ENCODE peak calls at places on chromosomes 13 and 19, in five cellular contexts. One of them, this sample, is unnamed.
A peak's percentile ranks its signal among the peaks of the same experiment; 100 is the strongest.

GRCh38 chr19:46537136-46538097 is 41.8 kb upstream of the PNMA8B start:
- DNase-seq in stimulated activated CD8-positive, alpha-beta memory T cell treated with anti-CD3 and anti-CD28 coated beads, Interleukin-12 subunit alpha, Interleukin-12 subunit beta, amount 100 ng/mL, for 1 hour: peak; percentile 43
- DNase-seq in EL: peak; percentile 41
- DNase-seq in endothelial cell: peak; percentile 77
- DNase-seq in ascending aorta: no peak
- DNase-seq in this sample: peak; percentile 61

GRCh38 chr13:87234981-87235380 is 436.2 kb upstream of the SLITRK5 start:
- DNase-seq in endothelial cell: no peak
- DNase-seq in ascending aorta: no peak
- DNase-seq in stimulated activated CD8-positive, alpha-beta memory T cell treated with anti-CD3 and anti-CD28 coated beads, Interleukin-12 subunit alpha, Interleukin-12 subunit beta, amount 100 ng/mL, for 1 hour: no peak
- DNase-seq in EL: no peak
- DNase-seq in this sample: peak; percentile 11

GRCh38 chr19:29201849-29202248 is 11.1 kb downstream of the UQCRFS1 start:
- DNase-seq in endothelial cell: no peak
- DNase-seq in ascending aorta: no peak
- DNase-seq in stimulated activated CD8-positive, alpha-beta memory T cell treated with anti-CD3 and anti-CD28 coated beads, Interleukin-12 subunit alpha, Interleukin-12 subunit beta, amount 100 ng/mL, for 1 hour: no peak
- DNase-seq in EL: no peak
- DNase-seq in this sample: no peak

GRCh38 chr19:48629599-48630288 is 7.4 kb downstream of the DBP start:
- DNase-seq in EL: no peak
- DNase-seq in ascending aorta: no peak
- DNase-seq in endothelial cell: peak; percentile 68
- DNase-seq in stimulated activated CD8-positive, alpha-beta memory T cell treated with anti-CD3 and anti-CD28 coated beads, Interleukin-12 subunit alpha, Interleukin-12 subunit beta, amount 100 ng/mL, for 1 hour: no peak
- DNase-seq in this sample: peak; percentile 78

GRCh38 chr19:36488816-36489138 is 584 bp downstream of the ZNF566 start:
- DNase-seq in stimulated activated CD8-positive, alpha-beta memory T cell treated with anti-CD3 and anti-CD28 coated beads, Interleukin-12 subunit alpha, Interleukin-12 subunit beta, amount 100 ng/mL, for 1 hour: peak; percentile 12
- DNase-seq in ascending aorta: no peak
- DNase-seq in endothelial cell: no peak
- DNase-seq in EL: peak; percentile 18
- DNase-seq in this sample: no peak

GRCh38 chr13:47503468-47503867 is 497.6 kb downstream of the SUCLA2 start:
- DNase-seq in EL: no peak
- DNase-seq in endothelial cell: no peak
- DNase-seq in ascending aorta: no peak
- DNase-seq in stimulated activated CD8-positive, alpha-beta memory T cell treated with anti-CD3 and anti-CD28 coated beads, Interleukin-12 subunit alpha, Interleukin-12 subunit beta, amount 100 ng/mL, for 1 hour: no peak
- DNase-seq in this sample: no peak

GRCh38 chr19:16360738-16361137 is 36.1 kb downstream of the KLF2 start:
- DNase-seq in EL: no peak
- DNase-seq in stimulated activated CD8-positive, alpha-beta memory T cell treated with anti-CD3 and anti-CD28 coated beads, Interleukin-12 subunit alpha, Interleukin-12 subunit beta, amount 100 ng/mL, for 1 hour: no peak
- DNase-seq in ascending aorta: no peak
- DNase-seq in endothelial cell: no peak
- DNase-seq in this sample: no peak

GRCh38 chr19:43901395-43902390 is 33.4 kb downstream of the ZNF45 start:
- DNase-seq in endothelial cell: peak; percentile 65
- DNase-seq in stimulated activated CD8-positive, alpha-beta memory T cell treated with anti-CD3 and anti-CD28 coated beads, Interleukin-12 subunit alpha, Interleukin-12 subunit beta, amount 100 ng/mL, for 1 hour: peak; percentile 39
- DNase-seq in ascending aorta: peak; percentile 8
- DNase-seq in EL: peak; percentile 92
- DNase-seq in this sample: peak; percentile 93

GRCh38 chr13:24005711-24006281 is 108.5 kb upstream of the C1QTNF9B start:
- DNase-seq in EL: no peak
- DNase-seq in ascending aorta: no peak
- DNase-seq in stimulated activated CD8-positive, alpha-beta memory T cell treated with anti-CD3 and anti-CD28 coated beads, Interleukin-12 subunit alpha, Interleukin-12 subunit beta, amount 100 ng/mL, for 1 hour: no peak
- DNase-seq in endothelial cell: no peak
- DNase-seq in this sample: no peak

GRCh38 chr13:72397265-72397664 is 330.2 kb downstream of the MZT1 start:
- DNase-seq in EL: no peak
- DNase-seq in ascending aorta: no peak
- DNase-seq in stimulated activated CD8-positive, alpha-beta memory T cell treated with anti-CD3 and anti-CD28 coated beads, Interleukin-12 subunit alpha, Interleukin-12 subunit beta, amount 100 ng/mL, for 1 hour: no peak
- DNase-seq in endothelial cell: no peak
- DNase-seq in this sample: no peak

GRCh38 chr19:15292847-15293582 is 39.3 kb downstream of the BRD4 start:
- DNase-seq in endothelial cell: no peak
- DNase-seq in stimulated activated CD8-positive, alpha-beta memory T cell treated with anti-CD3 and anti-CD28 coated beads, Interleukin-12 subunit alpha, Interleukin-12 subunit beta, amount 100 ng/mL, for 1 hour: no peak
- DNase-seq in EL: no peak
- DNase-seq in ascending aorta: no peak
- DNase-seq in this sample: peak; percentile 42

GRCh38 chr19:54481326-54481930 is 8.3 kb upstream of the CDC42EP5 start:
- DNase-seq in ascending aorta: no peak
- DNase-seq in EL: peak; percentile 38
- DNase-seq in endothelial cell: peak; percentile 64
- DNase-seq in stimulated activated CD8-positive, alpha-beta memory T cell treated with anti-CD3 and anti-CD28 coated beads, Interleukin-12 subunit alpha, Interleukin-12 subunit beta, amount 100 ng/mL, for 1 hour: no peak
- DNase-seq in this sample: peak; percentile 63

GRCh38 chr13:29499766-29500165 is 95.7 kb downstream of the SLC7A1 start:
- DNase-seq in endothelial cell: no peak
- DNase-seq in stimulated activated CD8-positive, alpha-beta memory T cell treated with anti-CD3 and anti-CD28 coated beads, Interleukin-12 subunit alpha, Interleukin-12 subunit beta, amount 100 ng/mL, for 1 hour: no peak
- DNase-seq in EL: no peak
- DNase-seq in ascending aorta: no peak
- DNase-seq in this sample: no peak

This sample was measured in fibroblast of pulmonary artery.